ENCODE peak calls at places on chromosomes 13 and 19, in five cellular contexts. B is neural progenitor cell, L is fibroblast of lung, I is colonic mucosa, U is astrocyte. Z is an unnamed sample.

GRCh38 chr19:35710784-35711723 is 6.7 kb downstream of the ZBTB32 start:
- DNase-seq in B (no peak), L (no peak), I (no peak), U (no peak), Z (no peak)

GRCh38 chr19:40663712-40664692 is 26.4 kb downstream of the NUMBL start:
- DNase-seq in B (no peak), L (peak; percentile 61), I (no peak), U (peak; percentile 44), Z (peak; percentile 58)

GRCh38 chr19:294341-294818 is 3.2 kb upstream of the PLPP2 start:
- DNase-seq in B (peak; percentile 23), L (no peak), I (no peak), U (no peak), Z (no peak)

GRCh38 chr19:17075860-17076538 is 422 bp downstream of the MYO9B start:
- DNase-seq in B (peak; percentile 56), L (peak; percentile 41), I (peak; percentile 55), U (no peak), Z (peak; percentile 77)

GRCh38 chr19:51676566-51677083 is 16.5 kb upstream of the SPACA6 start:
- DNase-seq in B (no peak), L (no peak), I (no peak), U (no peak), Z (no peak)

GRCh38 chr13:93767231-93767916 is 540.8 kb downstream of the GPC6 start:
- DNase-seq in B (no peak), L (no peak), I (no peak), U (no peak), Z (no peak)

GRCh38 chr13:90717451-90717936 is 630.0 kb upstream of the MIR17HG start:
- DNase-seq in B (peak; percentile 86), L (peak; percentile 97), I (no peak), U (peak; percentile 97), Z (no peak)

GRCh38 chr19:12828494-12828893 is 5.9 kb downstream of the RTBDN start:
- DNase-seq in B (peak; percentile 79), L (no peak), I (peak; percentile 63), U (no peak), Z (peak; percentile 85)

GRCh38 chr13:98462946-98463345 is 114.0 kb downstream of the STK24 start:
- DNase-seq in B (no peak), L (no peak), I (no peak), U (no peak), Z (no peak)

GRCh38 chr13:24511019-24511823 is 1.4 kb downstream of the PARP4 start:
- DNase-seq in B (peak; percentile 11), L (peak; percentile 97), I (peak; percentile 66), U (peak; percentile 95), Z (peak; percentile 58)

GRCh38 chr19:55459950-55460657 is 1.3 kb downstream of the ISOC2 start:
- DNase-seq in B (no peak), L (peak; percentile 36), I (peak; percentile 46), U (no peak), Z (no peak)

GRCh38 chr13:28459911-28460310 is 35.0 kb downstream of the FLT1 start:
- DNase-seq in B (no peak), L (no peak), I (no peak), U (no peak), Z (no peak)

GRCh38 chr13:70107498-70108271 is at the start of gene ATXN8OS:
- DNase-seq in B (peak; percentile 61), L (peak; percentile 3), I (no peak), U (no peak), Z (no peak)

GRCh38 chr19:42152876-42153275 is 20.6 kb upstream of the POU2F2 start:
- DNase-seq in B (no peak), L (no peak), I (no peak), U (no peak), Z (no peak)

GRCh38 chr19:43560687-43561086 is 14.6 kb downstream of the XRCC1 start:
- DNase-seq in B (no peak), L (no peak), I (no peak), U (no peak), Z (no peak)

GRCh38 chr13:32261567-32261966 is 53.6 kb downstream of the ZAR1L start:
- DNase-seq in B (no peak), L (peak; percentile 95), I (peak; percentile 58), U (peak; percentile 93), Z (peak; percentile 1)

GRCh38 chr19:19652482-19653295 is 9.2 kb upstream of the GMIP start:
- DNase-seq in B (no peak), L (peak; percentile 39), I (no peak), U (no peak), Z (no peak)

GRCh38 chr13:48317511-48317981 is 14.0 kb downstream of the RB1 start:
- DNase-seq in B (no peak), L (no peak), I (no peak), U (no peak), Z (no peak)

GRCh38 chr13:66076417-66076816 is 1153.7 kb downstream of the PCDH9 start:
- DNase-seq in B (no peak), L (peak; percentile 84), I (no peak), U (peak; percentile 83), Z (peak; percentile 34)

GRCh38 chr13:40440990-40441820 is 225.2 kb downstream of the FOXO1 start:
- DNase-seq in B (no peak), L (peak; percentile 42), I (peak; percentile 55), U (peak; percentile 29), Z (no peak)

GRCh38 chr19:30276312-30276884 is 95.8 kb upstream of the ZNF536 start:
- DNase-seq in B (no peak), L (no peak), I (no peak), U (no peak), Z (no peak)

GRCh38 chr13:71021810-71022422 is 845.1 kb downstream of the DACH1 start:
- DNase-seq in B (no peak), L (no peak), I (no peak), U (no peak), Z (no peak)

GRCh38 chr13:74819549-74819948 is 662.4 kb downstream of the TBC1D4 start:
- DNase-seq in B (no peak), L (peak; percentile 17), I (no peak), U (peak; percentile 3), Z (no peak)

GRCh38 chr19:30036154-30037129 is 94.4 kb downstream of the URI1 start:
- DNase-seq in B (no peak), L (peak; percentile 60), I (no peak), U (peak; percentile 45), Z (no peak)

GRCh38 chr13:73323615-73324014 is 264.8 kb downstream of the KLF5 start:
- DNase-seq in B (no peak), L (no peak), I (no peak), U (no peak), Z (no peak)

GRCh38 chr19:39792999-39793546 is 14.4 kb downstream of the LEUTX start:
- DNase-seq in B (peak; percentile 92), L (peak; percentile 68), I (peak; percentile 72), U (peak; percentile 58), Z (peak; percentile 95)

GRCh38 chr19:10510301-10510802 is 6.9 kb downstream of the S1PR5 start:
- DNase-seq in B (peak; percentile 64), L (no peak), I (no peak), U (no peak), Z (peak; percentile 84)

GRCh38 chr19:22620912-22621311 is 13.2 kb upstream of the ZNF492 start:
- DNase-seq in B (no peak), L (no peak), I (no peak), U (no peak), Z (no peak)

GRCh38 chr19:53867225-53868090 is at the start of gene MYADM:
- DNase-seq in B (peak; percentile 100), L (peak; percentile 97), I (peak; percentile 100), U (peak; percentile 94), Z (peak; percentile 93)

GRCh38 chr13:48006396-48006795 is 5.3 kb upstream of the SUCLA2 start:
- DNase-seq in B (no peak), L (peak; percentile 5), I (no peak), U (peak; percentile 6), Z (no peak)

GRCh38 chr13:72960541-72960940 is 98.3 kb upstream of the KLF5 start:
- DNase-seq in B (no peak), L (no peak), I (no peak), U (no peak), Z (no peak)

GRCh38 chr19:3514930-3515329 is 8.8 kb downstream of the FZR1 start:
- DNase-seq in B (no peak), L (no peak), I (no peak), U (no peak), Z (no peak)
- H3K9ac ChIP-seq in B (no peak overlapping the region), L (no peak overlapping the region), I (no peak overlapping the region), U (peak overlapping the region; percentile 27), Z (no peak overlapping the region)

GRCh38 chr13:30114586-30115256 is 192.6 kb downstream of the KATNAL1 start:
- DNase-seq in B (peak; percentile 95), L (peak; percentile 77), I (peak; percentile 95), U (peak; percentile 63), Z (peak; percentile 94)
- H3K9ac ChIP-seq in B (no peak overlapping the region), L (no peak overlapping the region), I (peak overlapping the region; percentile 71), U (peak overlapping the region; percentile 52), Z (peak overlapping the region; percentile 56)

DNA sequence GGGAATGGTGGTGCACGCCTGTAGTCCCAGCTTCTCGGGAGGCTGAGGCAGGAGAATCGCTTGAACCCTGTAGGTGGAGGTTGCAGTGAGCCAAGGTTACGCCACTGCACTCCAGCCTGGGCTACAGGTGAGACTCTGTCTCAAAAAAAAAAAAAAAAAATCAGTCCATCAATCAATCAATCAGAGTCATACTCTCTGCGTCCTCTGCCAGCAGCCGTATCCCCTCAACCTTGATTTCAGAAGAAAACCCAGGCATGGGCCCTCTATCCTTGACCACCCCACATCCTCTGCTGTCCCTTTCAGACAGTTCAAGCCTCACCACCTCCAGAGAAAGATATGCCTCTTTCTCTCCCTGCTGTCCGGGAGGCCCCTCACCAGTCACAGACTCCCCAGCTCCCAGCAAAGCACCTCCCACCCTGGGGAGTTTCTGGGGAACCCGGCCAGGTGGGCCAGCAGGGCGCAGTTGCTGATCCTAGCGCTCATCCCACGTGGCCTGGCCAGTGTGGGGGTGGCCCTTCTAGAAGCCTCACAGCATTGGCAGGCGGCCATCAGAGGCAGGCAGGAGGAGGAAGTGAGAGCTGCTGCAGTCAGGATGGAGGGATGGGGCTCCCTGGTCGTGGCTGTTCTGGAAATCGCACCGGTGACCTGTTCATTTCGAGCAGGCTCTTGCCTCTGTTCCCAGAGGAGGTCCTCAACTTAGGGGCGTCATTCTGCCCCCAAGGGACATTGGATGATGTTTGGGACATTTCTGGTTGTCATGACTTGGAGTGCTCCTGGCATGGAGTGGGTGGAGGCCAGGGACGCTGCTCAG is 10.2 kb upstream of the JSRP1 start:
- DNase-seq in B (no peak), L (peak; percentile 71), I (peak; percentile 96), U (peak; percentile 49), Z (peak; percentile 91)
- H3K9ac ChIP-seq in B (no peak overlapping the region), L (no peak overlapping the region), I (no peak overlapping the region), U (no peak overlapping the region), Z (peak overlapping the region; percentile 57)

DNA sequence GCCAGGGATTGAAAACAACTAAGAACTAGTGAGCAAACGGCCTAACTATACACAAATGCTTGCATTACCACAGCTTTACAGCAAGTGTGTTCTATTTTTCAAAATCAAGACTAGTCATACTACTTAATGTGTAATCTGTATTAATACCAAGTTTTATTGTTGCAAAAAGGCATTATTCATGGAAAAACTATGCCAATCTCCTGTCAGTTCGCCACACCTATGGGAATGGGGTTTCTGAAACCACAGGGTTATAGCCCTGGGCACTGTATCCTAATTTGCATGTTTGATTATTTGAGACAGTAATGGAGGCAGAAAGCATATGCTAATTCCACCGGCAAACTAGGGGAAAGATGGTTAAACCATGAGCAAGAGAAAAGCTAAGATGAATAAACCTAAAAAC is 14.3 kb downstream of the GAS6 start:
- DNase-seq in B (no peak), L (peak; percentile 51), I (peak; percentile 12), U (no peak), Z (no peak)
- H3K9ac ChIP-seq in B (no peak overlapping the region), L (no peak overlapping the region), I (no peak overlapping the region), U (no peak overlapping the region), Z (no peak overlapping the region)

Z was measured in Karpas-422.